ENCODE peak calls at places on chromosomes 1 and 21, in nine cellular contexts. One of them, this sample, is unnamed.

GRCh38 chr1:1157914-1158710 is 15.6 kb upstream of the TTLL10 start:
- DNase-seq in trophoblast cell: no peak
- DNase-seq in aorta: no peak
- DNase-seq in heart left ventricle: peak; percentile 62
- DNase-seq in B cell: peak; percentile 73
- DNase-seq in endothelial cell: peak; percentile 58
- DNase-seq in activated CD4-positive, alpha-beta T cell treated with anti-CD3 and anti-CD28 coated beads, Interleukin-2, amount 10 ng/mL, durations not matched to agents 7 days and 5 days: no peak
- DNase-seq in fibroblast of the conjunctiva: no peak
- DNase-seq in stimulated activated CD4-positive, alpha-beta T cell treated with anti-CD3 and anti-CD28 coated beads, Interleukin-4, amount 100 ng/mL, for 1 hour: peak; percentile 29
- DNase-seq in this sample: no peak

GRCh38 chr1:27071049-27071416 is 58.4 kb upstream of the TENT5B start:
- DNase-seq in trophoblast cell: no peak
- DNase-seq in aorta: no peak
- DNase-seq in heart left ventricle: peak; percentile 36
- DNase-seq in B cell: no peak
- DNase-seq in endothelial cell: no peak
- DNase-seq in activated CD4-positive, alpha-beta T cell treated with anti-CD3 and anti-CD28 coated beads, Interleukin-2, amount 10 ng/mL, durations not matched to agents 7 days and 5 days: no peak
- DNase-seq in fibroblast of the conjunctiva: peak; percentile 10
- DNase-seq in stimulated activated CD4-positive, alpha-beta T cell treated with anti-CD3 and anti-CD28 coated beads, Interleukin-4, amount 100 ng/mL, for 1 hour: no peak
- DNase-seq in this sample: no peak

GRCh38 chr1:91697322-91698260 is 188.4 kb downstream of the TGFBR3 start:
- DNase-seq in trophoblast cell: no peak
- DNase-seq in aorta: no peak
- DNase-seq in heart left ventricle: no peak
- DNase-seq in B cell: no peak
- DNase-seq in endothelial cell: no peak
- DNase-seq in activated CD4-positive, alpha-beta T cell treated with anti-CD3 and anti-CD28 coated beads, Interleukin-2, amount 10 ng/mL, durations not matched to agents 7 days and 5 days: peak; percentile 77
- DNase-seq in fibroblast of the conjunctiva: peak; percentile 63
- DNase-seq in stimulated activated CD4-positive, alpha-beta T cell treated with anti-CD3 and anti-CD28 coated beads, Interleukin-4, amount 100 ng/mL, for 1 hour: peak; percentile 45
- DNase-seq in this sample: no peak

GRCh38 chr1:50508040-50508586 is 84.9 kb upstream of the DMRTA2 start:
- DNase-seq in trophoblast cell: no peak
- DNase-seq in aorta: no peak
- DNase-seq in heart left ventricle: no peak
- DNase-seq in B cell: no peak
- DNase-seq in endothelial cell: no peak
- DNase-seq in activated CD4-positive, alpha-beta T cell treated with anti-CD3 and anti-CD28 coated beads, Interleukin-2, amount 10 ng/mL, durations not matched to agents 7 days and 5 days: no peak
- DNase-seq in fibroblast of the conjunctiva: no peak
- DNase-seq in stimulated activated CD4-positive, alpha-beta T cell treated with anti-CD3 and anti-CD28 coated beads, Interleukin-4, amount 100 ng/mL, for 1 hour: no peak
- DNase-seq in this sample: no peak

GRCh38 chr1:201505505-201505893 is 1.4 kb downstream of the CSRP1 start:
- DNase-seq in trophoblast cell: no peak
- DNase-seq in aorta: no peak
- DNase-seq in heart left ventricle: no peak
- DNase-seq in B cell: no peak
- DNase-seq in endothelial cell: peak; percentile 44
- DNase-seq in activated CD4-positive, alpha-beta T cell treated with anti-CD3 and anti-CD28 coated beads, Interleukin-2, amount 10 ng/mL, durations not matched to agents 7 days and 5 days: no peak
- DNase-seq in fibroblast of the conjunctiva: no peak
- DNase-seq in stimulated activated CD4-positive, alpha-beta T cell treated with anti-CD3 and anti-CD28 coated beads, Interleukin-4, amount 100 ng/mL, for 1 hour: no peak
- DNase-seq in this sample: no peak

GRCh38 chr1:161122967-161123366 is 5.1 kb downstream of the NIT1 start:
- DNase-seq in trophoblast cell: no peak
- DNase-seq in aorta: no peak
- DNase-seq in heart left ventricle: no peak
- DNase-seq in B cell: no peak
- DNase-seq in endothelial cell: no peak
- DNase-seq in activated CD4-positive, alpha-beta T cell treated with anti-CD3 and anti-CD28 coated beads, Interleukin-2, amount 10 ng/mL, durations not matched to agents 7 days and 5 days: no peak
- DNase-seq in fibroblast of the conjunctiva: no peak
- DNase-seq in stimulated activated CD4-positive, alpha-beta T cell treated with anti-CD3 and anti-CD28 coated beads, Interleukin-4, amount 100 ng/mL, for 1 hour: no peak
- DNase-seq in this sample: no peak

GRCh38 chr21:27132270-27132669 is 165.4 kb upstream of the ADAMTS5 start:
- DNase-seq in trophoblast cell: no peak
- DNase-seq in aorta: no peak
- DNase-seq in heart left ventricle: no peak
- DNase-seq in B cell: no peak
- DNase-seq in endothelial cell: no peak
- DNase-seq in activated CD4-positive, alpha-beta T cell treated with anti-CD3 and anti-CD28 coated beads, Interleukin-2, amount 10 ng/mL, durations not matched to agents 7 days and 5 days: no peak
- DNase-seq in fibroblast of the conjunctiva: peak; percentile 76
- DNase-seq in stimulated activated CD4-positive, alpha-beta T cell treated with anti-CD3 and anti-CD28 coated beads, Interleukin-4, amount 100 ng/mL, for 1 hour: no peak
- DNase-seq in this sample: no peak

GRCh38 chr1:204148098-204148406 is 3.8 kb downstream of the ETNK2 start:
- DNase-seq in trophoblast cell: no peak
- DNase-seq in aorta: peak; percentile 2
- DNase-seq in heart left ventricle: no peak
- DNase-seq in B cell: no peak
- DNase-seq in endothelial cell: no peak
- DNase-seq in activated CD4-positive, alpha-beta T cell treated with anti-CD3 and anti-CD28 coated beads, Interleukin-2, amount 10 ng/mL, durations not matched to agents 7 days and 5 days: no peak
- DNase-seq in fibroblast of the conjunctiva: no peak
- DNase-seq in stimulated activated CD4-positive, alpha-beta T cell treated with anti-CD3 and anti-CD28 coated beads, Interleukin-4, amount 100 ng/mL, for 1 hour: no peak
- DNase-seq in this sample: no peak

GRCh38 chr1:58932820-58933598 is 149.2 kb upstream of the JUN start:
- DNase-seq in trophoblast cell: peak; percentile 55
- DNase-seq in aorta: no peak
- DNase-seq in heart left ventricle: no peak
- DNase-seq in B cell: no peak
- DNase-seq in endothelial cell: no peak
- DNase-seq in activated CD4-positive, alpha-beta T cell treated with anti-CD3 and anti-CD28 coated beads, Interleukin-2, amount 10 ng/mL, durations not matched to agents 7 days and 5 days: no peak
- DNase-seq in fibroblast of the conjunctiva: peak; percentile 56
- DNase-seq in stimulated activated CD4-positive, alpha-beta T cell treated with anti-CD3 and anti-CD28 coated beads, Interleukin-4, amount 100 ng/mL, for 1 hour: no peak
- DNase-seq in this sample: peak; percentile 89

GRCh38 chr1:59484090-59484489 is 187.2 kb downstream of the FGGY start:
- DNase-seq in trophoblast cell: peak; percentile 17
- DNase-seq in aorta: no peak
- DNase-seq in heart left ventricle: no peak
- DNase-seq in B cell: no peak
- DNase-seq in endothelial cell: no peak
- DNase-seq in activated CD4-positive, alpha-beta T cell treated with anti-CD3 and anti-CD28 coated beads, Interleukin-2, amount 10 ng/mL, durations not matched to agents 7 days and 5 days: no peak
- DNase-seq in fibroblast of the conjunctiva: peak; percentile 65
- DNase-seq in stimulated activated CD4-positive, alpha-beta T cell treated with anti-CD3 and anti-CD28 coated beads, Interleukin-4, amount 100 ng/mL, for 1 hour: no peak
- DNase-seq in this sample: no peak

GRCh38 chr1:32813941-32814739 is 3.0 kb downstream of the YARS1 start:
- DNase-seq in trophoblast cell: no peak
- DNase-seq in aorta: no peak
- DNase-seq in heart left ventricle: no peak
- DNase-seq in B cell: no peak
- DNase-seq in endothelial cell: no peak
- DNase-seq in activated CD4-positive, alpha-beta T cell treated with anti-CD3 and anti-CD28 coated beads, Interleukin-2, amount 10 ng/mL, durations not matched to agents 7 days and 5 days: no peak
- DNase-seq in fibroblast of the conjunctiva: peak; percentile 17
- DNase-seq in stimulated activated CD4-positive, alpha-beta T cell treated with anti-CD3 and anti-CD28 coated beads, Interleukin-4, amount 100 ng/mL, for 1 hour: no peak
- DNase-seq in this sample: no peak

GRCh38 chr21:44398499-44398898 is 45.1 kb downstream of the TRPM2 start:
- DNase-seq in trophoblast cell: no peak
- DNase-seq in aorta: no peak
- DNase-seq in heart left ventricle: no peak
- DNase-seq in B cell: no peak
- DNase-seq in endothelial cell: no peak
- DNase-seq in activated CD4-positive, alpha-beta T cell treated with anti-CD3 and anti-CD28 coated beads, Interleukin-2, amount 10 ng/mL, durations not matched to agents 7 days and 5 days: no peak
- DNase-seq in fibroblast of the conjunctiva: no peak
- DNase-seq in stimulated activated CD4-positive, alpha-beta T cell treated with anti-CD3 and anti-CD28 coated beads, Interleukin-4, amount 100 ng/mL, for 1 hour: no peak
- DNase-seq in this sample: peak; percentile 9

GRCh38 chr1:18929686-18930085 is 26.8 kb downstream of the IFFO2 start:
- DNase-seq in trophoblast cell: no peak
- DNase-seq in aorta: no peak
- DNase-seq in heart left ventricle: no peak
- DNase-seq in B cell: no peak
- DNase-seq in endothelial cell: no peak
- DNase-seq in activated CD4-positive, alpha-beta T cell treated with anti-CD3 and anti-CD28 coated beads, Interleukin-2, amount 10 ng/mL, durations not matched to agents 7 days and 5 days: no peak
- DNase-seq in fibroblast of the conjunctiva: no peak
- DNase-seq in stimulated activated CD4-positive, alpha-beta T cell treated with anti-CD3 and anti-CD28 coated beads, Interleukin-4, amount 100 ng/mL, for 1 hour: no peak
- DNase-seq in this sample: no peak

GRCh38 chr1:63868220-63868897 is 94.5 kb downstream of the ROR1 start:
- DNase-seq in trophoblast cell: no peak
- DNase-seq in aorta: no peak
- DNase-seq in heart left ventricle: no peak
- DNase-seq in B cell: no peak
- DNase-seq in endothelial cell: no peak
- DNase-seq in activated CD4-positive, alpha-beta T cell treated with anti-CD3 and anti-CD28 coated beads, Interleukin-2, amount 10 ng/mL, durations not matched to agents 7 days and 5 days: no peak
- DNase-seq in fibroblast of the conjunctiva: no peak
- DNase-seq in stimulated activated CD4-positive, alpha-beta T cell treated with anti-CD3 and anti-CD28 coated beads, Interleukin-4, amount 100 ng/mL, for 1 hour: no peak
- DNase-seq in this sample: no peak

GRCh38 chr21:45303111-45303615 is 15.5 kb upstream of the POFUT2 start:
- DNase-seq in trophoblast cell: no peak
- DNase-seq in aorta: peak; percentile 68
- DNase-seq in heart left ventricle: peak; percentile 34
- DNase-seq in B cell: no peak
- DNase-seq in endothelial cell: no peak
- DNase-seq in activated CD4-positive, alpha-beta T cell treated with anti-CD3 and anti-CD28 coated beads, Interleukin-2, amount 10 ng/mL, durations not matched to agents 7 days and 5 days: no peak
- DNase-seq in fibroblast of the conjunctiva: no peak
- DNase-seq in stimulated activated CD4-positive, alpha-beta T cell treated with anti-CD3 and anti-CD28 coated beads, Interleukin-4, amount 100 ng/mL, for 1 hour: no peak
- DNase-seq in this sample: peak; percentile 30

GRCh38 chr1:94246692-94247145 is 9.3 kb upstream of the ARHGAP29 start:
- DNase-seq in trophoblast cell: no peak
- DNase-seq in aorta: no peak
- DNase-seq in heart left ventricle: no peak
- DNase-seq in B cell: peak; percentile 1
- DNase-seq in endothelial cell: no peak
- DNase-seq in activated CD4-positive, alpha-beta T cell treated with anti-CD3 and anti-CD28 coated beads, Interleukin-2, amount 10 ng/mL, durations not matched to agents 7 days and 5 days: no peak
- DNase-seq in fibroblast of the conjunctiva: no peak
- DNase-seq in stimulated activated CD4-positive, alpha-beta T cell treated with anti-CD3 and anti-CD28 coated beads, Interleukin-4, amount 100 ng/mL, for 1 hour: no peak
- DNase-seq in this sample: no peak

GRCh38 chr1:48073773-48074172 is 76.6 kb upstream of the TRABD2B start:
- DNase-seq in trophoblast cell: no peak
- DNase-seq in aorta: no peak
- DNase-seq in heart left ventricle: no peak
- DNase-seq in B cell: no peak
- DNase-seq in endothelial cell: no peak
- DNase-seq in activated CD4-positive, alpha-beta T cell treated with anti-CD3 and anti-CD28 coated beads, Interleukin-2, amount 10 ng/mL, durations not matched to agents 7 days and 5 days: no peak
- DNase-seq in fibroblast of the conjunctiva: no peak
- DNase-seq in stimulated activated CD4-positive, alpha-beta T cell treated with anti-CD3 and anti-CD28 coated beads, Interleukin-4, amount 100 ng/mL, for 1 hour: no peak
- DNase-seq in this sample: no peak

GRCh38 chr1:10651377-10651776 is 145.1 kb downstream of the CASZ1 start:
- DNase-seq in trophoblast cell: no peak
- DNase-seq in aorta: no peak
- DNase-seq in heart left ventricle: no peak
- DNase-seq in B cell: no peak
- DNase-seq in endothelial cell: peak; percentile 37
- DNase-seq in activated CD4-positive, alpha-beta T cell treated with anti-CD3 and anti-CD28 coated beads, Interleukin-2, amount 10 ng/mL, durations not matched to agents 7 days and 5 days: no peak
- DNase-seq in fibroblast of the conjunctiva: no peak
- DNase-seq in stimulated activated CD4-positive, alpha-beta T cell treated with anti-CD3 and anti-CD28 coated beads, Interleukin-4, amount 100 ng/mL, for 1 hour: no peak
- DNase-seq in this sample: no peak

GRCh38 chr1:46179138-46180081 is 3.1 kb upstream of the P3R3URF start:
- DNase-seq in trophoblast cell: peak; percentile 66
- DNase-seq in aorta: peak; percentile 83
- DNase-seq in heart left ventricle: peak; percentile 84
- DNase-seq in B cell: peak; percentile 78
- DNase-seq in endothelial cell: peak; percentile 77
- DNase-seq in activated CD4-positive, alpha-beta T cell treated with anti-CD3 and anti-CD28 coated beads, Interleukin-2, amount 10 ng/mL, durations not matched to agents 7 days and 5 days: peak; percentile 71
- DNase-seq in fibroblast of the conjunctiva: peak; percentile 82
- DNase-seq in stimulated activated CD4-positive, alpha-beta T cell treated with anti-CD3 and anti-CD28 coated beads, Interleukin-4, amount 100 ng/mL, for 1 hour: peak; percentile 54
- DNase-seq in this sample: peak; percentile 78

GRCh38 chr1:99424087-99424486 is 159.8 kb downstream of the PLPPR4 start:
- DNase-seq in trophoblast cell: no peak
- DNase-seq in aorta: no peak
- DNase-seq in heart left ventricle: no peak
- DNase-seq in B cell: no peak
- DNase-seq in endothelial cell: no peak
- DNase-seq in activated CD4-positive, alpha-beta T cell treated with anti-CD3 and anti-CD28 coated beads, Interleukin-2, amount 10 ng/mL, durations not matched to agents 7 days and 5 days: no peak
- DNase-seq in fibroblast of the conjunctiva: no peak
- DNase-seq in stimulated activated CD4-positive, alpha-beta T cell treated with anti-CD3 and anti-CD28 coated beads, Interleukin-4, amount 100 ng/mL, for 1 hour: no peak
- DNase-seq in this sample: no peak

GRCh38 chr1:187185389-187185788 is 356.6 kb downstream of the PLA2G4A start:
- DNase-seq in trophoblast cell: no peak
- DNase-seq in aorta: no peak
- DNase-seq in heart left ventricle: no peak
- DNase-seq in B cell: no peak
- DNase-seq in endothelial cell: no peak
- DNase-seq in activated CD4-positive, alpha-beta T cell treated with anti-CD3 and anti-CD28 coated beads, Interleukin-2, amount 10 ng/mL, durations not matched to agents 7 days and 5 days: no peak
- DNase-seq in fibroblast of the conjunctiva: no peak
- DNase-seq in stimulated activated CD4-positive, alpha-beta T cell treated with anti-CD3 and anti-CD28 coated beads, Interleukin-4, amount 100 ng/mL, for 1 hour: no peak
- DNase-seq in this sample: no peak

GRCh38 chr1:233885196-233886028 is 19.1 kb upstream of the SLC35F3 start:
- DNase-seq in trophoblast cell: no peak
- DNase-seq in aorta: no peak
- DNase-seq in heart left ventricle: no peak
- DNase-seq in B cell: no peak
- DNase-seq in endothelial cell: no peak
- DNase-seq in activated CD4-positive, alpha-beta T cell treated with anti-CD3 and anti-CD28 coated beads, Interleukin-2, amount 10 ng/mL, durations not matched to agents 7 days and 5 days: no peak
- DNase-seq in fibroblast of the conjunctiva: no peak
- DNase-seq in stimulated activated CD4-positive, alpha-beta T cell treated with anti-CD3 and anti-CD28 coated beads, Interleukin-4, amount 100 ng/mL, for 1 hour: no peak
- DNase-seq in this sample: no peak

GRCh38 chr1:93200714-93201113 is 20.2 kb downstream of the CCDC18 start:
- DNase-seq in trophoblast cell: no peak
- DNase-seq in aorta: no peak
- DNase-seq in heart left ventricle: no peak
- DNase-seq in B cell: no peak
- DNase-seq in endothelial cell: no peak
- DNase-seq in activated CD4-positive, alpha-beta T cell treated with anti-CD3 and anti-CD28 coated beads, Interleukin-2, amount 10 ng/mL, durations not matched to agents 7 days and 5 days: no peak
- DNase-seq in fibroblast of the conjunctiva: no peak
- DNase-seq in stimulated activated CD4-positive, alpha-beta T cell treated with anti-CD3 and anti-CD28 coated beads, Interleukin-4, amount 100 ng/mL, for 1 hour: no peak
- DNase-seq in this sample: no peak

GRCh38 chr21:41160036-41160435 is 7.9 kb upstream of the BACE2 start:
- DNase-seq in trophoblast cell: no peak
- DNase-seq in aorta: no peak
- DNase-seq in heart left ventricle: no peak
- DNase-seq in B cell: no peak
- DNase-seq in endothelial cell: no peak
- DNase-seq in activated CD4-positive, alpha-beta T cell treated with anti-CD3 and anti-CD28 coated beads, Interleukin-2, amount 10 ng/mL, durations not matched to agents 7 days and 5 days: no peak
- DNase-seq in fibroblast of the conjunctiva: no peak
- DNase-seq in stimulated activated CD4-positive, alpha-beta T cell treated with anti-CD3 and anti-CD28 coated beads, Interleukin-4, amount 100 ng/mL, for 1 hour: no peak
- DNase-seq in this sample: no peak

GRCh38 chr1:205444931-205445652 is 10.8 kb downstream of the BLACAT1 start:
- DNase-seq in trophoblast cell: no peak
- DNase-seq in aorta: peak; percentile 85
- DNase-seq in heart left ventricle: no peak
- DNase-seq in B cell: no peak
- DNase-seq in endothelial cell: no peak
- DNase-seq in activated CD4-positive, alpha-beta T cell treated with anti-CD3 and anti-CD28 coated beads, Interleukin-2, amount 10 ng/mL, durations not matched to agents 7 days and 5 days: no peak
- DNase-seq in fibroblast of the conjunctiva: peak; percentile 9
- DNase-seq in stimulated activated CD4-positive, alpha-beta T cell treated with anti-CD3 and anti-CD28 coated beads, Interleukin-4, amount 100 ng/mL, for 1 hour: no peak
- DNase-seq in this sample: no peak

GRCh38 chr1:244789276-244789580 is 46.2 kb upstream of the COX20 start:
- DNase-seq in trophoblast cell: no peak
- DNase-seq in aorta: peak; percentile 53
- DNase-seq in heart left ventricle: no peak
- DNase-seq in B cell: no peak
- DNase-seq in endothelial cell: no peak
- DNase-seq in activated CD4-positive, alpha-beta T cell treated with anti-CD3 and anti-CD28 coated beads, Interleukin-2, amount 10 ng/mL, durations not matched to agents 7 days and 5 days: no peak
- DNase-seq in fibroblast of the conjunctiva: no peak
- DNase-seq in stimulated activated CD4-positive, alpha-beta T cell treated with anti-CD3 and anti-CD28 coated beads, Interleukin-4, amount 100 ng/mL, for 1 hour: no peak
- DNase-seq in this sample: no peak

GRCh38 chr1:8239039-8239305 is 78.9 kb upstream of the SLC45A1 start:
- DNase-seq in trophoblast cell: peak; percentile 89
- DNase-seq in aorta: no peak
- DNase-seq in heart left ventricle: no peak
- DNase-seq in B cell: no peak
- DNase-seq in endothelial cell: no peak
- DNase-seq in activated CD4-positive, alpha-beta T cell treated with anti-CD3 and anti-CD28 coated beads, Interleukin-2, amount 10 ng/mL, durations not matched to agents 7 days and 5 days: no peak
- DNase-seq in fibroblast of the conjunctiva: peak; percentile 57
- DNase-seq in stimulated activated CD4-positive, alpha-beta T cell treated with anti-CD3 and anti-CD28 coated beads, Interleukin-4, amount 100 ng/mL, for 1 hour: no peak
- DNase-seq in this sample: no peak

GRCh38 chr1:55702064-55702463 is 486.9 kb upstream of the USP24 start:
- DNase-seq in trophoblast cell: peak; percentile 35
- DNase-seq in aorta: no peak
- DNase-seq in heart left ventricle: no peak
- DNase-seq in B cell: peak; percentile 4
- DNase-seq in endothelial cell: peak; percentile 46
- DNase-seq in activated CD4-positive, alpha-beta T cell treated with anti-CD3 and anti-CD28 coated beads, Interleukin-2, amount 10 ng/mL, durations not matched to agents 7 days and 5 days: no peak
- DNase-seq in fibroblast of the conjunctiva: no peak
- DNase-seq in stimulated activated CD4-positive, alpha-beta T cell treated with anti-CD3 and anti-CD28 coated beads, Interleukin-4, amount 100 ng/mL, for 1 hour: no peak
- DNase-seq in this sample: no peak